ENCODE peak calls at places on chromosome 14, in nine cellular contexts. X is astrocyte of the cerebellum, H is AG09309, P is spleen, Z is adipocyte, B is breast epithelium, E is adrenal gland, F is right lobe of liver, Q is Caco-2. W is an unnamed sample.

GRCh38 chr14:83172363-83172762 is 1638.7 kb upstream of the SEL1L start:
- DNase-seq in X (no peak), H (no peak), P (no peak), Z (peak), B (no peak), E (no peak), F (no peak), Q (no peak), W (no peak)

GRCh38 chr14:78164226-78164853 is 5.8 kb upstream of the NRXN3 start:
- DNase-seq in X (no peak), H (no peak), P (no peak), Z (no peak), B (no peak), E (peak), F (no peak), Q (peak), W (no peak)

GRCh38 chr14:92382677-92383076 is 59.7 kb downstream of the SLC24A4 start:
- DNase-seq in X (no peak), H (no peak), P (peak), Z (peak), B (no peak), E (peak), F (no peak), Q (no peak), W (no peak)

GRCh38 chr14:28773917-28774691 is 7.5 kb downstream of the FOXG1 start:
- DNase-seq in X (peak), H (peak), P (no peak), Z (peak), B (no peak), E (no peak), F (no peak), Q (no peak), W (no peak)

GRCh38 chr14:67971627-67972625 is 152.3 kb downstream of the RAD51B start:
- DNase-seq in X (no peak), H (no peak), P (no peak), Z (peak), B (no peak), E (no peak), F (no peak), Q (no peak), W (no peak)

GRCh38 chr14:80164991-80165390 is 46.3 kb downstream of the DIO2 start:
- DNase-seq in X (no peak), H (no peak), P (no peak), Z (peak), B (no peak), E (no peak), F (no peak), Q (no peak), W (no peak)

GRCh38 chr14:28652782-28653181 is 113.8 kb upstream of the FOXG1 start:
- DNase-seq in X (peak), H (no peak), P (no peak), Z (peak), B (no peak), E (no peak), F (no peak), Q (no peak), W (peak)

GRCh38 chr14:96584907-96585671 is 82.9 kb downstream of the PAPOLA start:
- DNase-seq in X (no peak), H (no peak), P (peak), Z (no peak), B (no peak), E (no peak), F (no peak), Q (no peak), W (no peak)

GRCh38 chr14:96243785-96244184 is 12.2 kb upstream of the BDKRB1 start:
- DNase-seq in X (no peak), H (no peak), P (peak), Z (no peak), B (no peak), E (no peak), F (no peak), Q (no peak), W (no peak)

GRCh38 chr14:62983821-62984220 is 61.4 kb downstream of the KCNH5 start:
- DNase-seq in X (no peak), H (no peak), P (no peak), Z (no peak), B (no peak), E (no peak), F (no peak), Q (no peak), W (no peak)

GRCh38 chr14:89466460-89466859 is 49.4 kb upstream of the FOXN3 start:
- DNase-seq in X (no peak), H (no peak), P (peak), Z (no peak), B (no peak), E (no peak), F (no peak), Q (no peak), W (no peak)

DNA sequence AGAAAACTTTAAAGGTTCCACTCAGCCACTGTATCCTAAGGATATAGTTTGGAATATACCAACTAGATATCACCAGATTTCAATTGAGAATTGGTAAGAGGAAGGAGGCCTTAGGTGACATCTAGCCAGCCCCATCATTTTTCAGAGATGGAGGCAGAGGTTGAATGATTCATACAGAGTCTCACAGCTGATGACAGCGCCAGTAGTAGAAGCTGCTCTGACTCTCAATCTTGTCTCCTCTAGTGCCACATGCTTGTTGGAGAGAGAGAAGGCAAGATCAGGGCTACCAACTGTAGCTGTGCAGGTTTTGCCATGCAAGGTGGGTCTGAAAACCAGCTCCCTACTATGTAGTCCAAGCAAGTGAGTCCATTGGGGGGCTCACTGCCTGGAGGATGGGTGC is 6.1 kb downstream of the FRMD6 start:
- DNase-seq in X (no peak), H (no peak), P (no peak), Z (no peak), B (no peak), E (no peak), F (no peak), Q (no peak), W (no peak)
- H3K4me3 ChIP-seq in X (no peak), H (peak), P (no peak), Z (no peak), B (no peak), E (no peak), F (no peak), Q (no peak), W (no peak)

GRCh38 chr14:64509036-64509435 is 4.5 kb downstream of the ZBTB1 start:
- DNase-seq in X (no peak), H (no peak), P (no peak), Z (no peak), B (no peak), E (no peak), F (no peak), Q (peak), W (no peak)

GRCh38 chr14:64508215-64508776 is 3.7 kb downstream of the ZBTB1 start:
- DNase-seq in X (no peak), H (no peak), P (no peak), Z (no peak), B (no peak), E (no peak), F (no peak), Q (no peak), W (no peak)

GRCh38 chr14:64507376-64508156 is 3.0 kb downstream of the ZBTB1 start:
- DNase-seq in X (no peak), H (no peak), P (no peak), Z (peak), B (no peak), E (no peak), F (no peak), Q (no peak), W (no peak)

GRCh38 chr14:64504897-64505771 is 564 bp downstream of the ZBTB1 start:
- DNase-seq in X (peak), H (peak), P (peak), Z (peak), B (peak), E (peak), F (peak), Q (peak), W (peak)

DNA sequence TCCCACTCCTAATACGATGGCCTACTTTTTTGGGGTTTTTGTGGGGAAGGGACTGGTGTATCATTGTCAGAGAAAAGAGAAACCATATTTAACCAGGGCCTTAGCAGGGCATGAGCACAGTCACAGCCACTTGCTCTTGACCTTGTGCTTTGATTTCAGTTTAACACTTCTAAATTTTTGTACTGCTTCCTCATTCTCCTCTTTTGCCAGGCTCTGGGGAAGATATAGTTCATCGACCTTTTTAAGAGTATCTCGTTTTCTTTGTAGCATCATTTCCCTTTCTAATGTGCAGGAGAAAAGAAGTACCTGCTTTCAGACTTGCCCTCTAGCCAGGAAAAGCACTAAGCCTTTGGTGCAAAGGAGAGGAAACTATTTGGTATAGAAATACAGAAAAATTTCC is 2.2 kb downstream of the ZBTB1 start:
- DNase-seq in X (no peak), H (no peak), P (no peak), Z (peak), B (no peak), E (no peak), F (no peak), Q (no peak), W (no peak)
- H3K4me3 ChIP-seq in X (peak), H (peak), P (peak), Z (peak), B (peak), E (peak), F (peak), Q (no peak), W (peak)

GRCh38 chr14:75069811-75070145 is 337 bp downstream of the ZC2HC1C start:
- DNase-seq in X (no peak), H (no peak), P (no peak), Z (no peak), B (no peak), E (no peak), F (no peak), Q (no peak), W (no peak)
- H3K4me3 ChIP-seq in X (peak), H (peak), P (peak), Z (peak), B (peak), E (peak), F (peak), Q (peak), W (peak)

GRCh38 chr14:104680056-104680805 is 9.2 kb upstream of the INF2 start:
- DNase-seq in X (no peak), H (peak), P (peak), Z (peak), B (no peak), E (peak), F (peak), Q (no peak), W (peak)
- H3K4me3 ChIP-seq in X (no peak), H (no peak), P (no peak), Z (peak), B (no peak), E (peak), F (no peak), Q (no peak), W (peak)

DNA sequence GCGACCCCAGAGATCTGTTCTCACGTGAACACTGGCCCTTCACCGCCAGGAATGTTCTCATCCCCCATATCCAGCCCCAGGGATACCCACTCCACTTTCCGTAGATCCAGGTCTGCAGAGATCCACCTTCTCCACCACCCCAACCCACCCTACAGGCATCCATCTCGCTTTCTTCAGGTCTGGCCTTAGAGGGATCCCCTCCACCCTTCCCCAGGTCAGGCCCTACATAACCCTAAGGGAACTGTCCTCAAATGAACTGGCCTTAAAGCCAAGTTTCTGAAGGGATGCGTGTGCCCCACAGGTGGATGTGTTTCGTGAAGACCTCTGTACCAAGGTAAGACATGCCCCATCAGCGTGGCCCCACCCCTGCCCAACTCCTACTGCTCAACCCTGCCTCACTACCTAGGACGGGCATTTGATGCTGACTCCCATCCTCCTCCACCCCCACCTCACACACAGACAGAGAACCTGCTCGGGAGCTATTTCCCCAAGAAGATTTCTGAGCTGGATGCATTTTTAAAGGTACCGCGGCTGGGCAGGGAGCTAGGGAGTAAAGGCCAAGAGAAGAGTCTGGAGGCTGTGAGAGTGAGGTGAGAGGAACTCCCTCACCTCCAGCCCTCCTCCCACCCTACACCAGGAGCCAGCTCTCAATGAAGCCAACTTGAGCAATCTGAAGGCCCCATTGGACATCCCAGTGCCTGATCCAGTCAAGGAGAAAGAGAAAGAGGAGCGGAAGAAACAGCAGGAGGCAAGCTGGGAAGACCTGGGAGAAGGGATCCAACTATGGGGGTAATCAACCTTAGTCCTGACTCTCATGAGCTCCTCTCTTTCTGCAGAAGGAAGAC is 912 bp downstream of the PSME1 start:
- DNase-seq in X (no peak), H (no peak), P (peak), Z (no peak), B (no peak), E (no peak), F (no peak), Q (no peak), W (no peak)
- H3K4me3 ChIP-seq in X (peak), H (peak), P (peak), Z (peak), B (peak), E (peak), F (peak), Q (peak), W (peak)

GRCh38 chr14:44657688-44658388 is 150.8 kb upstream of the FSCB start:
- DNase-seq in X (no peak), H (peak), P (no peak), Z (peak), B (no peak), E (no peak), F (no peak), Q (no peak), W (no peak)

GRCh38 chr14:44658389-44658696 is 151.3 kb upstream of the FSCB start:
- DNase-seq in X (no peak), H (no peak), P (no peak), Z (no peak), B (no peak), E (no peak), F (no peak), Q (no peak), W (no peak)

GRCh38 chr14:44657153-44657552 is 150.1 kb upstream of the FSCB start:
- DNase-seq in X (no peak), H (no peak), P (no peak), Z (no peak), B (no peak), E (no peak), F (no peak), Q (no peak), W (no peak)

DNA sequence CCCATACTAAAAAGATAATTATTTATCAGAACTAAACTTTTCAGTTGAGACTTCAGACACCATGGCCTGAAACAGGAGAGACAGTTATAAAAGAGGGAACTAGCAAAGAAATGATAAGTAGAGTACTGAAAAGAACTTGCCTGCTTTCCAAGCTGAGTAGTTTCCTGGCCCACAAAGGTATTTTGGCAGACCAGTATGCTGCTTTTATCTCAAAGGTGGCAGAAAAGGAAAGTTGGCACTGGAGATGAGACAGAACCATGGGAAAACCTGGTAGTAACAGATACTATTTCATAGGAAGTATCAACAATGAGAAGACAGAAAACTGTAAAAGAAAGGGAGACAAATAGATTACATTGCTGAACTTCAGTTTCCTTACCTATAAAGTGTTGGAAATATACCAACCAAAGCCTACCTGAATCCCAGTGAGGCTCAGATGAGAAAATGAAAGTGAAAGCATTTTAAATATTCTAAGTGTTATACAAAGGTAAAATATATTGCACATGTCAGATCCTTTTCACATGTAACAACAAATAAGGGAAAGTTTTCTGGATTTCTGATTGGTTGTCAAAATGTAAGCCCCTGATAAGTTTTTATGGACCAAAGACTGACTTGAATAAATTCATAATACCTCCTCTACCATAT is 155.3 kb upstream of the FSCB start:
- DNase-seq in X (no peak), H (no peak), P (no peak), Z (no peak), B (no peak), E (no peak), F (no peak), Q (no peak), W (no peak)
- H3K4me3 ChIP-seq in X (no peak), H (no peak), P (no peak), Z (no peak), B (no peak), E (no peak), F (peak), Q (no peak), W (no peak)

GRCh38 chr14:41604793-41605534 is 1.7 kb upstream of the LRFN5 start:
- DNase-seq in X (peak), H (peak), P (peak), Z (peak), B (peak), E (peak), F (no peak), Q (no peak), W (peak)
- H3K4me3 ChIP-seq in X (peak), H (peak), P (peak), Z (peak), B (peak), E (peak), F (no peak), Q (no peak), W (peak)

DNA sequence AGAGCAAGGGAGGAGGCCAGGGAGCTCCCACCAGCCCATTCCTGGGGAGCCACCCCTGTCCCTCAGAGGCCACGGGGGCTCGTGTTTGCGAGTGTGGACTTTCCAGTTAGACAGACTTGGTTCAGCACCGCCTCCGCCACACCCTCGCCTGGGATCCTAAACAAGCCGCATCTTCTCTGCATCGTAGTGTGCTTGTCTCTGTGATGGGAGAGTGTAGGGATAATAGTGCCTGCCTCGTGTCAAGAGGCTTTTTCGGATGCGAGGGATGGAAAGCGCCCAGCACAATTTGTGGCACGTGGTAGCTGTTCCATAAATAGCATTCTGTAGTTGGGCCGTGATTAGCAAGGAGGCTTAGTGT is 1.3 kb upstream of the PPP1R13B start:
- DNase-seq in X (no peak), H (no peak), P (no peak), Z (no peak), B (no peak), E (no peak), F (no peak), Q (no peak), W (no peak)
- H3K4me3 ChIP-seq in X (no peak), H (no peak), P (no peak), Z (no peak), B (peak), E (no peak), F (peak), Q (peak), W (no peak)

W was measured in skeletal muscle cell.